ENCODE peak calls at places on chromosome 3, in seven cellular contexts. U is A549, W is OCI-LY7, N is choroid plexus epithelial cell, F is GM12864, Y is suprapubic skin, X is GM23248. Z is an unnamed sample.

GRCh38 chr3:105686324-105686897 is 182.4 kb downstream of the CBLB start:
- DNase-seq in N (peak), Y (no peak), W (peak), U (peak), F (no peak), X (peak), Z (peak)

GRCh38 chr3:183392166-183393034 is 36.0 kb downstream of the MCF2L2 start:
- DNase-seq in Y (no peak), X (peak), F (no peak), N (peak), U (no peak), W (no peak), Z (no peak)

GRCh38 chr3:46935989-46936620 is 40.4 kb downstream of the CCDC12 start:
- DNase-seq in W (no peak), F (no peak), Y (no peak), N (no peak), X (no peak), U (no peak), Z (no peak)

GRCh38 chr3:179260949-179261765 is 10.2 kb upstream of the KCNMB3 start:
- DNase-seq in F (peak), Y (no peak), X (peak), U (peak), N (peak), W (no peak), Z (no peak)

GRCh38 chr3:111454551-111454950 is 87.4 kb upstream of the CD96 start:
- DNase-seq in X (no peak), Y (no peak), W (no peak), F (no peak), U (no peak), N (no peak), Z (no peak)

GRCh38 chr3:172179680-172180399 is 140.5 kb downstream of the FNDC3B start:
- DNase-seq in N (peak), Y (no peak), U (no peak), X (no peak), W (no peak), F (peak), Z (no peak)

GRCh38 chr3:18211116-18211515 is 214.0 kb downstream of the SATB1 start:
- DNase-seq in F (no peak), Y (no peak), N (no peak), X (no peak), U (no peak), W (no peak), Z (no peak)

GRCh38 chr3:188085596-188086560 is 68.1 kb upstream of the LPP start:
- DNase-seq in Y (no peak), N (no peak), F (no peak), X (no peak), W (peak), U (no peak), Z (no peak)

GRCh38 chr3:149441662-149442442 is 32.6 kb upstream of the TM4SF4 start:
- DNase-seq in Y (no peak), W (no peak), X (peak), F (no peak), U (no peak), N (no peak), Z (no peak)

GRCh38 chr3:99843590-99844260 is 26.1 kb downstream of the CMSS1 start:
- DNase-seq in F (no peak), N (no peak), U (no peak), Y (no peak), W (no peak), X (peak), Z (no peak)

GRCh38 chr3:177286034-177286433 is 88.8 kb upstream of the TBL1XR1 start:
- DNase-seq in Y (no peak), W (no peak), N (no peak), U (peak), X (no peak), F (no peak), Z (no peak)

GRCh38 chr3:179768080-179768479 is 115.2 kb downstream of the USP13 start:
- DNase-seq in W (no peak), X (peak), F (no peak), Y (no peak), N (peak), U (peak), Z (peak)

GRCh38 chr3:135504084-135504685 is 461.3 kb upstream of the PPP2R3A start:
- DNase-seq in F (no peak), N (no peak), U (no peak), W (no peak), X (no peak), Y (no peak), Z (no peak)

GRCh38 chr3:56799251-56799882 is 2.4 kb downstream of the ARHGEF3 start:
- DNase-seq in U (peak), N (peak), X (peak), W (peak), Y (no peak), F (peak), Z (peak)

GRCh38 chr3:48738926-48739616 is 22.1 kb upstream of the IP6K2 start:
- DNase-seq in X (no peak), W (no peak), Y (no peak), U (no peak), F (no peak), N (no peak), Z (no peak)

DNA sequence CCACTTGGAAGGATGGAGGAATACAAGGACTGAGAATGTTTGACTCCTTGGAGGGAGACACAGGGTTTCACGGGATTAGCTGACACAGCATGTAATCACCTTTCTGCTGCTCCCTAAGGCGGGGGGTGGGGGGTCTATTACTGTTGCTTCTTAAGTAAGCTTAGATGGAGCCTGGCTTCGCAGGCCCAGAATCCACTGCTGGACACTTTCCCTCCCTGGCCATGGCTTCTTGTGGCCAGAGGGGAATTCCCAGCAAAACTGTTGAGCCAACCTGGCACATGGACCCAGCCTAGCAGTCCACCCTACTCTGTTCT is 55.4 kb upstream of the DLG1 start:
- DNase-seq in U (no peak), W (no peak), Y (no peak), F (no peak), X (peak), N (peak), Z (no peak)
- H3K4me3 ChIP-seq in U (no peak), W (no peak), Y (no peak), F (no peak), X (peak), N (no peak), Z (no peak)

GRCh38 chr3:184526158-184526483 is 35.5 kb upstream of the EPHB3 start:
- DNase-seq in X (no peak), Y (no peak), N (no peak), F (no peak), U (no peak), W (no peak), Z (no peak)

GRCh38 chr3:184525337-184526157 is 36.0 kb upstream of the EPHB3 start:
- DNase-seq in Y (no peak), N (no peak), U (no peak), W (no peak), F (no peak), X (peak), Z (no peak)

GRCh38 chr3:184524981-184525336 is 36.6 kb upstream of the EPHB3 start:
- DNase-seq in N (no peak), W (no peak), U (no peak), Y (no peak), F (no peak), X (peak), Z (peak)

DNA sequence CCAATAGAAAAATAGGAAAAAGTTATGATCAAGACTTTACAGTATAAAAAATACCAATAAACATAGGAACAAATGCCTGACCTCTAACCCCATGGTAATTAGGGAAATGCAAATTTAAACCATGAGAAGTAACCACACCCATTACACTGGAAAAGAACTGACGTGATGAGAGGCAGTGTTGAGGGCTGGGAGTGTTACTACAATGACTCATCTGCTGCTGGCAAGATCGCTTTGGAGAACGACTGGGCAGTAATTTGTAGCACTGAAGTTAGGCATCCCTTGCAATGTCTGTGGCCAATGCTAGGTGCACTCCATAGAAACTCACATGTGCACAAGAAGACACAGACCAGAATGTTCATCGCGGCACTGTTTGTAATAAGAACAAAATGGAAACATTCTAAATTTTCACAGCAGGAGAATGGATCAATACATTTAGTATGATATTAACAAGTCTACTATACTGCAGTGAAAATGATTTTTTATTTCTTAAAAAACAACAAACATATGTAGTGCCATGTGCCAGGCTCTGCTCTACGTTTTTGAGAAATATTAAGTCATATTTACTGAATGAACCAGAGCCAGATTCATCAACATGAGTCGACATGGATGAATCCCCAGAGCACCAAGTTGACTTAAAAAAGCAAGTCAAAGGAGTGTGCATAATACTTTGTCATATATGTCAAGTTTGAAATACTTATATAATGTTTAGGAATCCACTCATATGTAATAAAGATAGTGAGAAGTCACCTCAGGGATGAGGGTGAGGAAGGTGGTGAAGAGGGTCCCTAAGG is 37.6 kb upstream of the EPHB3 start:
- DNase-seq in W (no peak), X (peak), N (peak), F (no peak), Y (no peak), U (peak), Z (no peak)
- H3K4me3 ChIP-seq in W (no peak), X (no peak), N (no peak), F (no peak), Y (no peak), U (no peak), Z (no peak)

DNA sequence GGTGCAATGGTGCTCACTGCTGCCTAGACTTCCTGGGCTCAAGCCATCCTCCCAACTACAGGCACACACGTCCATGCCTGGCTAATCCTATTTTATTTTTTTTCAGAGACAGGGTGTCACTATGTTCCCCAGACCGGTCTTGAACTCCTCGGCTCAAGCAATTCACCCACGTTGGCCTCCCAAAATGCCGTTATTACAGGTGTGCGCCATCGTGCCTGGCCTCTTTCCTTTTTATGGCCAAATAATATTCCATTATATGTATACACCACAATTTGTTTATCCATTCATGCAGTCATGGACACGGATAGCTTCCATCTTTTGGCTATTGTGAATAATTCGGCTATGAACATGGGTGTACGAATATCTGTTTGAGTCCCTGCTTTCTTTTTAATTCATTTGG is 962 bp upstream of the NEK4 start:
- DNase-seq in Y (no peak), X (no peak), U (no peak), W (no peak), N (no peak), F (no peak), Z (no peak)
- H3K4me3 ChIP-seq in Y (no peak), X (peak), U (peak), W (peak), N (no peak), F (no peak), Z (peak)

GRCh38 chr3:156761713-156762575 is 64.2 kb upstream of the LEKR1 start:
- DNase-seq in Y (no peak), N (no peak), F (no peak), U (no peak), W (peak), X (peak), Z (no peak)
- H3K4me3 ChIP-seq in Y (no peak), N (no peak), F (no peak), U (no peak), W (no peak), X (no peak), Z (no peak)

GRCh38 chr3:29936054-29936453 is 655.2 kb downstream of the RBMS3 start:
- DNase-seq in Y (no peak), F (peak), W (no peak), U (no peak), N (no peak), X (no peak), Z (no peak)

GRCh38 chr3:29940759-29941319 is 660.0 kb downstream of the RBMS3 start:
- DNase-seq in X (no peak), N (no peak), U (no peak), W (no peak), F (no peak), Y (no peak), Z (no peak)

GRCh38 chr3:29937185-29937584 is 656.3 kb downstream of the RBMS3 start:
- DNase-seq in U (no peak), W (no peak), Y (no peak), N (peak), X (peak), F (no peak), Z (no peak)

GRCh38 chr3:29932662-29933316 is 651.9 kb downstream of the RBMS3 start:
- DNase-seq in U (no peak), F (no peak), N (no peak), W (no peak), Y (no peak), X (no peak), Z (no peak)

GRCh38 chr3:29936766-29937165 is 655.9 kb downstream of the RBMS3 start:
- DNase-seq in Y (no peak), N (no peak), W (no peak), F (no peak), U (no peak), X (no peak), Z (no peak)
- H3K4me3 ChIP-seq in Y (no peak), N (no peak), W (no peak), F (no peak), U (no peak), X (no peak), Z (no peak)